ENCODE peak calls at places on chromosomes 12 and 14, in four cellular contexts. F, K, M and Y are unnamed samples.

GRCh38 chr12:94795520-94795919 is 145.2 kb upstream of the TMCC3 start:
- DNase-seq in M (no peak), K (no peak), F (peak; percentile 86), Y (no peak)

GRCh38 chr14:100212476-100213333 is 26.2 kb upstream of the YY1 start:
- DNase-seq in M (no peak), F (no peak), K (peak; percentile 23), Y (no peak)

GRCh38 chr14:95220663-95221231 is 63.4 kb upstream of the DICER1 start:
- DNase-seq in K (no peak), M (no peak), F (peak; percentile 59), Y (no peak)

GRCh38 chr12:115149685-115150378 is 465.9 kb upstream of the TBX3 start:
- DNase-seq in M (no peak), F (no peak), K (no peak), Y (no peak)

GRCh38 chr12:123388948-123389559 is 5.1 kb downstream of the KMT5A start:
- DNase-seq in F (no peak), M (no peak), K (no peak), Y (no peak)

GRCh38 chr12:9646794-9647622 is 22.5 kb upstream of the CLEC2D start:
- DNase-seq in M (no peak), K (no peak), F (peak; percentile 73), Y (no peak)

GRCh38 chr12:46217686-46218508 is 50.9 kb downstream of the SLC38A1 start:
- DNase-seq in M (peak; percentile 39), K (no peak), F (no peak), Y (peak; percentile 45)

GRCh38 chr14:77071938-77072388 is 26.1 kb upstream of the CIPC start:
- DNase-seq in M (no peak), F (peak; percentile 75), K (no peak), Y (no peak)

GRCh38 chr14:75822522-75823288 is 159.1 kb downstream of the TGFB3 start:
- DNase-seq in M (no peak), K (no peak), F (no peak), Y (no peak)

GRCh38 chr12:65561798-65562382 is 262.4 kb upstream of the HMGA2 start:
- DNase-seq in K (no peak), M (no peak), F (no peak), Y (no peak)

GRCh38 chr14:53567236-53567785 is 389.3 kb downstream of the BMP4 start:
- DNase-seq in K (no peak), F (peak; percentile 52), M (no peak), Y (no peak)

GRCh38 chr12:106647793-106648514 is 65.2 kb downstream of the RFX4 start:
- DNase-seq in M (no peak), K (no peak), F (no peak), Y (peak; percentile 32)

GRCh38 chr12:93918900-93919299 is 229.5 kb upstream of the PLXNC1 start:
- DNase-seq in M (no peak), K (no peak), F (no peak), Y (no peak)

GRCh38 chr14:90091393-90091792 is 29.6 kb downstream of the KCNK13 start:
- DNase-seq in F (no peak), M (no peak), K (no peak), Y (no peak)

GRCh38 chr12:1628671-1629337 is at the start of gene WNT5B:
- DNase-seq in F (peak; percentile 69), M (no peak), K (no peak), Y (no peak)

GRCh38 chr12:13425766-13426165 is 229.2 kb downstream of the EMP1 start:
- DNase-seq in M (no peak), F (peak; percentile 56), K (no peak), Y (no peak)

GRCh38 chr14:102182190-102182589 is 42.5 kb downstream of the WDR20 start:
- DNase-seq in F (no peak), K (no peak), M (no peak), Y (no peak)

GRCh38 chr14:67428501-67429031 is 16.6 kb upstream of the PLEK2 start:
- DNase-seq in F (peak; percentile 88), M (no peak), K (no peak), Y (no peak)

GRCh38 chr12:116319316-116319715 is 41.8 kb upstream of the MED13L start:
- DNase-seq in K (no peak), F (no peak), M (no peak), Y (no peak)

GRCh38 chr12:120984351-120984898 is 6.1 kb downstream of the HNF1A start:
- DNase-seq in K (no peak), M (no peak), F (no peak), Y (peak; percentile 84)

GRCh38 chr12:60394680-60395079 is 798.9 kb downstream of the SLC16A7 start:
- DNase-seq in K (no peak), F (no peak), M (no peak), Y (no peak)

GRCh38 chr12:98406378-98406777 is 109.0 kb upstream of the TMPO start:
- DNase-seq in F (no peak), K (no peak), M (no peak), Y (no peak)

GRCh38 chr12:101207086-101207780 is 2.8 kb downstream of the SLC5A8 start:
- DNase-seq in F (no peak), M (no peak), K (no peak), Y (no peak)

GRCh38 chr12:122866950-122867607 is 28.8 kb downstream of the VPS37B start:
- DNase-seq in K (peak; percentile 66), M (no peak), F (no peak), Y (no peak)

GRCh38 chr14:73460691-73461127 is 2.4 kb upstream of the NUMB start:
- DNase-seq in M (no peak), K (no peak), F (no peak), Y (no peak)

GRCh38 chr14:80584638-80585505 is 356.7 kb downstream of the CEP128 start:
- DNase-seq in M (no peak), F (peak; percentile 87), K (no peak), Y (no peak)

GRCh38 chr12:108215458-108215857 is 86.4 kb downstream of the WSCD2 start:
- DNase-seq in M (no peak), F (no peak), K (no peak), Y (no peak)

GRCh38 chr12:104591272-104591940 is 134.7 kb downstream of the CHST11 start:
- DNase-seq in M (no peak), F (no peak), K (no peak), Y (no peak)

GRCh38 chr12:34396006-34396860 is 373.9 kb downstream of the ALG10 start:
- DNase-seq in K (peak; percentile 37), F (no peak), M (peak; percentile 16), Y (peak; percentile 10)

GRCh38 chr14:64549805-64550538 is at the start of gene PPP1R36:
- DNase-seq in F (peak; percentile 62), K (peak; percentile 77), M (no peak), Y (peak; percentile 77)

GRCh38 chr12:52441320-52441911 is 7.2 kb upstream of the KRT75 start:
- DNase-seq in K (no peak), M (no peak), F (no peak), Y (no peak)

GRCh38 chr14:69574266-69574953 is at the start of gene CCDC177:
- DNase-seq in M (no peak), K (peak; percentile 77), F (peak; percentile 75), Y (peak; percentile 63)

GRCh38 chr12:46461907-46462605 is 89.5 kb upstream of the SLC38A2 start:
- DNase-seq in M (no peak), F (no peak), K (no peak), Y (no peak)

GRCh38 chr12:64459388-64460024 is 7.6 kb downstream of the TBK1 start:
- DNase-seq in M (no peak), K (no peak), F (peak; percentile 10), Y (no peak)

DNA sequence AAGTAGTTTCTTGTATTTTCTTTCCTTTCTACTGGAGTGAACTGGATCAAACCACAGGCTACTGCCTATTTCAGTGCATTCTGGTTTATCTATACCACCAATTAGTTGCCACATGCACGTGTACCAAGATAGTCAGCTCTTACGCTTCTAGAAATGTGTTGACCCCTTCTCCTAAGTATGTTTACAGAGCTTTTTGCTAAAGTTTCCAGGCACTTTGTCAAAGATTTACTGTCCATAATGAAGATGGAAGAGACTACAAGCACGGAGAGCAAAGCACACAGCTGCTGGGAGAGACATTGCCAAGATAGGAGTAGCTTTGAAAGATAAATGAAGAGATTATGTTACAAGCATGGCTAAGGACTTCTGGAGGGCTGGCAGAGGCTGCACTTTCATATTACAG is 59.1 kb upstream of the KITLG start:
- DNase-seq in K (no peak), M (no peak), F (no peak), Y (no peak)
- H3K4me3 ChIP-seq in K (no peak overlapping the region), M (no peak overlapping the region), F (no peak overlapping the region), Y (no peak overlapping the region)

DNA sequence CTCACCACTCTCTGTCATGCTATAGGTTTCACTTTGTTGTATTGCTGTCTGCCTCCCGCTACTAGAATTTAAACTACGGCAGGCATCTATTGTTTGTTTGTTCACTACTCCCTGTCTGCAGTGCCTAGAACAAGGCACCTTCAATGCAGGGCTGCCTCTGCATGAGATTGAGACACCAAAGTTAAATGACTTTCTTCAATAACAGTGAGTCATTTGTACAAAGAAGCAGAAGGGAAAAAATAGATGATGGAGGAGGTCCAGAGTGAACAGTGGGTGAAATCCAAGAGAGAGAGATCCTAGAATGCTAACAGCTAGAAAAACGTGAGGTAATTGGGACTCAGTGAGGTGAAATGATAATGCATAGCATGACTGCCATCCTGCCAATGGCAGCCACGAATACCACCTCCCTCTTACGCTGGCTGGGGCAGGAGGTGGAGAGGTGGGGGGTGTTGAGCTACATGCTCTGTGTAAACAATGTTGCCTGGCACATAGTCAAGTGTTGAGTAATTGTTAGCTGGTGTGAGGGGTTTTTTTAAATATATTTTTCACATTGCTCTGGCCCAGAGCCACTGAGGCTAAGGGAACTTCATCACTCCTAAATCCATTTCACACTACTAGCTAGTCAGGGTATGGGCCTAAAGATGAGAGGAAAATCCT is 367.6 kb downstream of the RPS29 start:
- DNase-seq in F (peak; percentile 15), K (no peak), M (no peak), Y (no peak)
- H3K4me3 ChIP-seq in F (no peak overlapping the region), K (no peak overlapping the region), M (no peak overlapping the region), Y (no peak overlapping the region)

GRCh38 chr12:80697270-80697887 is 10.1 kb upstream of the MYF6 start:
- DNase-seq in F (no peak), M (no peak), K (no peak), Y (no peak)
- H3K4me3 ChIP-seq in F (no peak overlapping the region), M (no peak overlapping the region), K (no peak overlapping the region), Y (no peak overlapping the region)

GRCh38 chr14:59632381-59632780 is 55.8 kb upstream of the CCDC175 start:
- DNase-seq in K (no peak), F (peak; percentile 73), M (no peak), Y (peak; percentile 43)

GRCh38 chr14:59631237-59631636 is 54.6 kb upstream of the CCDC175 start:
- DNase-seq in K (no peak), M (no peak), F (peak; percentile 84), Y (no peak)

GRCh38 chr14:59629384-59630158 is 53.0 kb upstream of the CCDC175 start:
- DNase-seq in F (no peak), K (no peak), M (no peak), Y (no peak)

GRCh38 chr14:59627011-59627520 is 50.5 kb upstream of the CCDC175 start:
- DNase-seq in K (no peak), M (no peak), F (no peak), Y (no peak)

DNA sequence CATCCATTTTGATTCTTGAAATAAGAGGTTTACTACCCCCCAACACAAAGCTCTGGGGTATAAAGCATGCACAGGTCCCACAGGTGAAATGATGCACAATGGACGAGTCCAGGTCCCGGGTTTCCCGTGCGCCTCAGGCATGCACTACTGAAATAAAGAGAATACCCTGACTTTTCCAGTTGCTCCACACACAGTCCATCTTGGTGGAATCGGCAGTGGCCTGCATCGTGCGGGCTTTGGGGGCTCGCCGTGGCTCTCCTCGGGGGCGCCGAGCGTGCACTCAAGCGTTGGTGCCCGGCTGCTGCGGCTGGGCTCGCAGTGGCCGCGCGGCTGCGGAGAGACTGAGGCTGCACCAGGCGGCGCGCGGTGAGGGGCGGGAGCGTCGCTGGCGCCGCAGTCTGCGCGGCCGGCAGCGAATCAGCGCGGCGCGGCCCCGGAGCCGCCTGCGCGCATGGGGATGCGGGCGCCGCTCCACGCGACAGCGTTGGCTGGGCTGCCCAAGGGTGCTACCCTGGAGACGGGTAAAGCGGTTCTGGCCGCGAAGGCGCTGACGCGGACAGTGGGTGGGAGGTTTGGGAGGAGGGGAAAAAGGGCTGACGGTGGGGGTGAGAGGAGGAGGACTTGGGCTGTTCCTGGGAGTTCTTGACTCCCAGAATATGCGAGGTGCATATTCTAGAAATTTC is 53.8 kb upstream of the CCDC175 start:
- DNase-seq in F (peak; percentile 34), M (no peak), K (peak; percentile 36), Y (no peak)
- H3K4me3 ChIP-seq in F (peak overlapping the region; percentile 29), M (peak overlapping the region; percentile 54), K (peak overlapping the region; percentile 18), Y (no peak overlapping the region)